ENCODE peak calls at places on chromosomes 3 and 15, in ten cellular contexts. One of them, this sample, is unnamed.
A peak's percentile ranks its signal among the peaks of the same experiment; 100 is the strongest.

GRCh38 chr15:71730277-71731144 is 79.8 kb upstream of the NR2E3 start:
- DNase-seq in CD8-positive, alpha-beta memory T cell: no peak
- DNase-seq in coronary artery: no peak
- DNase-seq in AG09309: no peak
- DNase-seq in BJ: no peak
- DNase-seq in epithelial cell of esophagus: peak; percentile 76
- DNase-seq in astrocyte of the cerebellum: peak; percentile 36
- DNase-seq in cardiac muscle cell: peak; percentile 84
- DNase-seq in stomach: peak; percentile 49
- DNase-seq in small intestine: peak; percentile 62
- DNase-seq in this sample: no peak

GRCh38 chr3:114764056-114764492 is 383.0 kb downstream of the ZBTB20 start:
- DNase-seq in CD8-positive, alpha-beta memory T cell: no peak
- DNase-seq in BJ: no peak
- DNase-seq in small intestine: peak; percentile 79
- DNase-seq in epithelial cell of esophagus: peak; percentile 10
- DNase-seq in coronary artery: no peak
- DNase-seq in AG09309: no peak
- DNase-seq in stomach: no peak
- DNase-seq in cardiac muscle cell: peak; percentile 9
- DNase-seq in astrocyte of the cerebellum: no peak
- DNase-seq in this sample: no peak

GRCh38 chr3:196235452-196236122 is 19.3 kb downstream of the SLC51A start:
- DNase-seq in CD8-positive, alpha-beta memory T cell: no peak
- DNase-seq in astrocyte of the cerebellum: no peak
- DNase-seq in small intestine: no peak
- DNase-seq in BJ: no peak
- DNase-seq in coronary artery: no peak
- DNase-seq in AG09309: no peak
- DNase-seq in cardiac muscle cell: no peak
- DNase-seq in stomach: no peak
- DNase-seq in epithelial cell of esophagus: no peak
- DNase-seq in this sample: no peak

GRCh38 chr15:37860896-37861295 is 73.5 kb upstream of the TMCO5A start:
- DNase-seq in stomach: no peak
- DNase-seq in BJ: no peak
- DNase-seq in astrocyte of the cerebellum: no peak
- DNase-seq in coronary artery: no peak
- DNase-seq in small intestine: no peak
- DNase-seq in CD8-positive, alpha-beta memory T cell: no peak
- DNase-seq in cardiac muscle cell: no peak
- DNase-seq in AG09309: no peak
- DNase-seq in epithelial cell of esophagus: no peak
- DNase-seq in this sample: no peak

GRCh38 chr15:55685292-55685691 is 57.7 kb downstream of the PRTG start:
- DNase-seq in CD8-positive, alpha-beta memory T cell: no peak
- DNase-seq in AG09309: peak; percentile 18
- DNase-seq in epithelial cell of esophagus: peak; percentile 35
- DNase-seq in stomach: no peak
- DNase-seq in small intestine: no peak
- DNase-seq in BJ: no peak
- DNase-seq in coronary artery: no peak
- DNase-seq in cardiac muscle cell: peak; percentile 79
- DNase-seq in astrocyte of the cerebellum: no peak
- DNase-seq in this sample: no peak

GRCh38 chr3:9395570-9396300 is 1.7 kb upstream of the SETD5 start:
- DNase-seq in stomach: no peak
- DNase-seq in coronary artery: no peak
- DNase-seq in small intestine: no peak
- DNase-seq in BJ: no peak
- DNase-seq in epithelial cell of esophagus: no peak
- DNase-seq in cardiac muscle cell: peak; percentile 16
- DNase-seq in AG09309: no peak
- DNase-seq in astrocyte of the cerebellum: no peak
- DNase-seq in CD8-positive, alpha-beta memory T cell: no peak
- DNase-seq in this sample: no peak

GRCh38 chr3:9810357-9810726 is 280 bp downstream of the TTLL3 start:
- DNase-seq in astrocyte of the cerebellum: no peak
- DNase-seq in small intestine: no peak
- DNase-seq in coronary artery: no peak
- DNase-seq in epithelial cell of esophagus: no peak
- DNase-seq in stomach: no peak
- DNase-seq in cardiac muscle cell: no peak
- DNase-seq in CD8-positive, alpha-beta memory T cell: no peak
- DNase-seq in BJ: no peak
- DNase-seq in AG09309: no peak
- DNase-seq in this sample: no peak

GRCh38 chr15:35308802-35309201 is 223.7 kb upstream of the NANOGP8 start:
- DNase-seq in stomach: no peak
- DNase-seq in small intestine: peak; percentile 16
- DNase-seq in cardiac muscle cell: peak; percentile 86
- DNase-seq in CD8-positive, alpha-beta memory T cell: no peak
- DNase-seq in AG09309: peak; percentile 94
- DNase-seq in epithelial cell of esophagus: peak; percentile 28
- DNase-seq in BJ: peak; percentile 94
- DNase-seq in coronary artery: no peak
- DNase-seq in astrocyte of the cerebellum: peak; percentile 8
- DNase-seq in this sample: peak; percentile 92

GRCh38 chr15:77831989-77832388 is 199.3 kb upstream of the LINGO1 start:
- DNase-seq in astrocyte of the cerebellum: no peak
- DNase-seq in stomach: no peak
- DNase-seq in epithelial cell of esophagus: no peak
- DNase-seq in cardiac muscle cell: peak; percentile 6
- DNase-seq in BJ: no peak
- DNase-seq in CD8-positive, alpha-beta memory T cell: no peak
- DNase-seq in small intestine: no peak
- DNase-seq in coronary artery: no peak
- DNase-seq in AG09309: no peak
- DNase-seq in this sample: no peak

GRCh38 chr15:77836901-77837648 is 204.4 kb upstream of the LINGO1 start:
- DNase-seq in epithelial cell of esophagus: no peak
- DNase-seq in cardiac muscle cell: no peak
- DNase-seq in small intestine: no peak
- DNase-seq in AG09309: no peak
- DNase-seq in stomach: no peak
- DNase-seq in CD8-positive, alpha-beta memory T cell: no peak
- DNase-seq in astrocyte of the cerebellum: no peak
- DNase-seq in coronary artery: no peak
- DNase-seq in BJ: no peak
- DNase-seq in this sample: no peak

GRCh38 chr15:77832874-77833273 is 200.2 kb upstream of the LINGO1 start:
- DNase-seq in stomach: no peak
- DNase-seq in coronary artery: no peak
- DNase-seq in BJ: no peak
- DNase-seq in cardiac muscle cell: no peak
- DNase-seq in astrocyte of the cerebellum: no peak
- DNase-seq in CD8-positive, alpha-beta memory T cell: no peak
- DNase-seq in small intestine: no peak
- DNase-seq in AG09309: no peak
- DNase-seq in epithelial cell of esophagus: no peak
- DNase-seq in this sample: no peak

GRCh38 chr15:77836116-77836798 is 203.5 kb upstream of the LINGO1 start:
- DNase-seq in epithelial cell of esophagus: no peak
- DNase-seq in cardiac muscle cell: peak; percentile 43
- DNase-seq in coronary artery: no peak
- DNase-seq in stomach: no peak
- DNase-seq in CD8-positive, alpha-beta memory T cell: no peak
- DNase-seq in AG09309: no peak
- DNase-seq in astrocyte of the cerebellum: peak; percentile 12
- DNase-seq in BJ: no peak
- DNase-seq in small intestine: no peak
- DNase-seq in this sample: no peak

DNA sequence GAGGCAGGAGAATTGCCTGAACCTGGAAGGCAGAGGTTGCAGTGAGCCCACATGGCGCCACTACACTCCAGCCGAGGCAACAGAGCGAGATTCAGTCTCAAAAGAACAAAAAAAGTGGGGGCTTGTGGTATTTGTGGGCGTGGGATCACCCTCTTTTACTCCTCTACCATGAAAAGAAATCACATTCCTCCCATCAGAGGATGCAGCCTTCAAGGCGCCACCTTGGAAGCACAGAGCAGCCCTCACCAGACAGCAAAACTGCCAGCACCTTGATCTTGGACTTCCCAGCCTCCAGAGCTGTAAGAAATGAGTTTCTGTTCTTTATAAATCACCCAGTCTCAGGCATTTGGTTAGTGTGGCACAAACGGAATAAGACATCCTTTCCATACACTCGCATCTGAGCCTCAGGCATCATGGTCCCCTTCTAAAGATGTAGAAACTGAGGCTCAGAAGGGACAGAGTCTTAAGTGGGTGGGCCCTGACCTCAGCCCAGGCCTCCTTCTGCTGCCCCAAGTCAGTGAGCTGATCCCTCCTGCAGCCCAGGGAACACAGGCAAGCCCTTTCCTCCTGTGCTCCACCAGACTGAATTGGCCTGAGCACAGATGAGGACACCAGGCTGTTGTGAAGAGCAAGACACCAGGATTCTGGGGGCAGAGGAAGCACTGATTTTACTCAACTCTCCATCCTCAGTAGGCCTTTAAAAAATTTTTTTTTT is 201.7 kb upstream of the LINGO1 start:
- DNase-seq in coronary artery: no peak
- DNase-seq in CD8-positive, alpha-beta memory T cell: no peak
- DNase-seq in small intestine: no peak
- DNase-seq in epithelial cell of esophagus: no peak
- DNase-seq in astrocyte of the cerebellum: no peak
- DNase-seq in BJ: no peak
- DNase-seq in stomach: no peak
- DNase-seq in AG09309: no peak
- DNase-seq in cardiac muscle cell: no peak
- DNase-seq in this sample: no peak
- H3K4me3 ChIP-seq in coronary artery: no peak overlapping the region
- H3K4me3 ChIP-seq in CD8-positive, alpha-beta memory T cell: no peak overlapping the region
- H3K4me3 ChIP-seq in small intestine: no peak overlapping the region
- H3K4me3 ChIP-seq in epithelial cell of esophagus: no peak overlapping the region
- H3K4me3 ChIP-seq in astrocyte of the cerebellum: no peak overlapping the region
- H3K4me3 ChIP-seq in BJ: no peak overlapping the region
- H3K4me3 ChIP-seq in stomach: no peak overlapping the region
- H3K4me3 ChIP-seq in AG09309: no peak overlapping the region
- H3K4me3 ChIP-seq in cardiac muscle cell: no peak overlapping the region
- H3K4me3 ChIP-seq in this sample: no peak overlapping the region

GRCh38 chr15:40100947-40101905 is 7.5 kb downstream of the BMF start:
- DNase-seq in AG09309: no peak
- DNase-seq in astrocyte of the cerebellum: no peak
- DNase-seq in BJ: no peak
- DNase-seq in cardiac muscle cell: no peak
- DNase-seq in epithelial cell of esophagus: peak; percentile 38
- DNase-seq in CD8-positive, alpha-beta memory T cell: no peak
- DNase-seq in small intestine: peak; percentile 68
- DNase-seq in stomach: no peak
- DNase-seq in coronary artery: no peak
- DNase-seq in this sample: no peak

GRCh38 chr15:40104296-40104864 is 4.3 kb downstream of the BMF start:
- DNase-seq in astrocyte of the cerebellum: no peak
- DNase-seq in BJ: no peak
- DNase-seq in stomach: no peak
- DNase-seq in AG09309: no peak
- DNase-seq in epithelial cell of esophagus: peak; percentile 43
- DNase-seq in cardiac muscle cell: no peak
- DNase-seq in CD8-positive, alpha-beta memory T cell: no peak
- DNase-seq in small intestine: no peak
- DNase-seq in coronary artery: no peak
- DNase-seq in this sample: no peak

GRCh38 chr15:40103864-40104271 is 4.8 kb downstream of the BMF start:
- DNase-seq in AG09309: no peak
- DNase-seq in CD8-positive, alpha-beta memory T cell: no peak
- DNase-seq in small intestine: no peak
- DNase-seq in cardiac muscle cell: no peak
- DNase-seq in astrocyte of the cerebellum: no peak
- DNase-seq in coronary artery: no peak
- DNase-seq in epithelial cell of esophagus: no peak
- DNase-seq in stomach: no peak
- DNase-seq in BJ: no peak
- DNase-seq in this sample: no peak

GRCh38 chr15:40104865-40105516 is 3.7 kb downstream of the BMF start:
- DNase-seq in AG09309: peak; percentile 59
- DNase-seq in coronary artery: peak; percentile 92
- DNase-seq in epithelial cell of esophagus: peak; percentile 80
- DNase-seq in small intestine: peak; percentile 85
- DNase-seq in BJ: peak; percentile 52
- DNase-seq in astrocyte of the cerebellum: peak; percentile 79
- DNase-seq in CD8-positive, alpha-beta memory T cell: peak; percentile 77
- DNase-seq in cardiac muscle cell: peak; percentile 93
- DNase-seq in stomach: peak; percentile 91
- DNase-seq in this sample: no peak

GRCh38 chr15:40103124-40103858 is 5.4 kb downstream of the BMF start:
- DNase-seq in BJ: peak; percentile 50
- DNase-seq in epithelial cell of esophagus: peak; percentile 90
- DNase-seq in stomach: peak; percentile 94
- DNase-seq in astrocyte of the cerebellum: no peak
- DNase-seq in coronary artery: peak; percentile 85
- DNase-seq in AG09309: peak; percentile 48
- DNase-seq in small intestine: peak; percentile 92
- DNase-seq in CD8-positive, alpha-beta memory T cell: no peak
- DNase-seq in cardiac muscle cell: peak; percentile 64
- DNase-seq in this sample: no peak
- H3K4me3 ChIP-seq in BJ: no peak overlapping the region
- H3K4me3 ChIP-seq in epithelial cell of esophagus: no peak overlapping the region
- H3K4me3 ChIP-seq in stomach: no peak overlapping the region
- H3K4me3 ChIP-seq in astrocyte of the cerebellum: no peak overlapping the region
- H3K4me3 ChIP-seq in coronary artery: peak overlapping the region; percentile 29
- H3K4me3 ChIP-seq in AG09309: no peak overlapping the region
- H3K4me3 ChIP-seq in small intestine: no peak overlapping the region
- H3K4me3 ChIP-seq in CD8-positive, alpha-beta memory T cell: no peak overlapping the region
- H3K4me3 ChIP-seq in cardiac muscle cell: peak overlapping the region; percentile 4
- H3K4me3 ChIP-seq in this sample: no peak overlapping the region

DNA sequence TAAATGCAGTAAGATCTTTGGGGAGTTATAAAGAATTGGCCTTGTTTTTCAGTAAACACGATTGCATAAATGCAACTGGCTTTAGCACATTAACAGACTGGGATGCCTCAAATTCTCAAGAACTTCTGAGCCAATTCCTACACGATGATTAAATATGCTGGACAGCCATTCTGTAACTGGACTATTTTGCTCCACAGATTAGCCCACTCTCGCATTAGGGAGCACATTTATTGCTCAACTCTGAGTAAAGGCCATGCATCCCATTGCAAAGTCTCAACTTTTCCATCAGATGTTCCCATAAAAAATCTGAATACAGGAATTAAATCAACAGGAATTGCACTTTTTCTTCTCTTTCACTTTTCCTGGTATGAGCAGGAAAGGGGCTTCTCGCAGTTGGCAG is 66.7 kb upstream of the PRICKLE2 start:
- DNase-seq in coronary artery: no peak
- DNase-seq in BJ: peak; percentile 71
- DNase-seq in AG09309: peak; percentile 87
- DNase-seq in small intestine: no peak
- DNase-seq in astrocyte of the cerebellum: no peak
- DNase-seq in CD8-positive, alpha-beta memory T cell: no peak
- DNase-seq in stomach: no peak
- DNase-seq in epithelial cell of esophagus: no peak
- DNase-seq in cardiac muscle cell: peak; percentile 93
- DNase-seq in this sample: peak; percentile 86
- H3K4me3 ChIP-seq in coronary artery: no peak overlapping the region
- H3K4me3 ChIP-seq in BJ: no peak overlapping the region
- H3K4me3 ChIP-seq in AG09309: no peak overlapping the region
- H3K4me3 ChIP-seq in small intestine: no peak overlapping the region
- H3K4me3 ChIP-seq in astrocyte of the cerebellum: no peak overlapping the region
- H3K4me3 ChIP-seq in CD8-positive, alpha-beta memory T cell: no peak overlapping the region
- H3K4me3 ChIP-seq in stomach: no peak overlapping the region
- H3K4me3 ChIP-seq in epithelial cell of esophagus: no peak overlapping the region
- H3K4me3 ChIP-seq in cardiac muscle cell: no peak overlapping the region
- H3K4me3 ChIP-seq in this sample: no peak overlapping the region

DNA sequence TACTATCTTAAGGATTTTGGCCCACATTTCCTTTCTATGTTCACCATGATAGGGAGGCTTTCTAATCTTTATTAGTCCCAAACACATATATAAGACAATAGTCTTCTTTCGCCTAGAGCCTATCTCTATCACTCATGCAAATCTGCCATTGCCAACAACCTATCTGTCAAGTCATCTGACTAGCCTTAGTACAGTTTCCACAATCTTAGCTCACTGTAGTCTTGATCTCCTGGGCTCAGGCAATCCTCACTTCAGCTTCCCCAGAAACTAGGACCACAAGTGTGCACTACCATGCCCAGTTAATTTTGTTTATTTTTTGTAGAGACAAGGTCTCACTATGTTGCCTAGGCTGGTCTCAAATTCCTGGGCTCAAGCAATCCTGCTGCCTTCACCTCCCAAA is 6.9 kb downstream of the TMEM39A start:
- DNase-seq in astrocyte of the cerebellum: no peak
- DNase-seq in coronary artery: no peak
- DNase-seq in CD8-positive, alpha-beta memory T cell: no peak
- DNase-seq in stomach: no peak
- DNase-seq in small intestine: no peak
- DNase-seq in BJ: no peak
- DNase-seq in epithelial cell of esophagus: no peak
- DNase-seq in cardiac muscle cell: no peak
- DNase-seq in AG09309: no peak
- DNase-seq in this sample: no peak
- H3K4me3 ChIP-seq in astrocyte of the cerebellum: no peak overlapping the region
- H3K4me3 ChIP-seq in coronary artery: no peak overlapping the region
- H3K4me3 ChIP-seq in CD8-positive, alpha-beta memory T cell: no peak overlapping the region
- H3K4me3 ChIP-seq in stomach: no peak overlapping the region
- H3K4me3 ChIP-seq in small intestine: no peak overlapping the region
- H3K4me3 ChIP-seq in BJ: no peak overlapping the region
- H3K4me3 ChIP-seq in epithelial cell of esophagus: no peak overlapping the region
- H3K4me3 ChIP-seq in cardiac muscle cell: no peak overlapping the region
- H3K4me3 ChIP-seq in AG09309: no peak overlapping the region
- H3K4me3 ChIP-seq in this sample: no peak overlapping the region

This sample was measured in skeletal muscle cell.